ENCODE peak calls at places on chromosomes 6 and 20, in four cellular contexts. One of them, this sample, is unnamed.

GRCh38 chr20:36654506-36654905 is 8.5 kb upstream of the SLA2 start:
- DNase-seq in HFF-Myc: no peak
- DNase-seq in activated B cell treated with CpG ODN at 0.5 μM for 24 hours: no peak
- DNase-seq in fibroblast of lung: no peak
- DNase-seq in this sample: no peak

GRCh38 chr20:650281-650680 is 2.7 kb downstream of the SRXN1 start:
- DNase-seq in HFF-Myc: no peak
- DNase-seq in activated B cell treated with CpG ODN at 0.5 μM for 24 hours: no peak
- DNase-seq in fibroblast of lung: no peak
- DNase-seq in this sample: no peak

GRCh38 chr20:19073584-19074198 is 138.8 kb upstream of the SLC24A3 start:
- DNase-seq in HFF-Myc: no peak
- DNase-seq in activated B cell treated with CpG ODN at 0.5 μM for 24 hours: no peak
- DNase-seq in fibroblast of lung: no peak
- DNase-seq in this sample: no peak

GRCh38 chr20:1661542-1662299 is 4.1 kb upstream of the SIRPG start:
- DNase-seq in HFF-Myc: no peak
- DNase-seq in activated B cell treated with CpG ODN at 0.5 μM for 24 hours: no peak
- DNase-seq in fibroblast of lung: no peak
- DNase-seq in this sample: no peak

GRCh38 chr6:147941143-147941542 is 401.5 kb upstream of the SASH1 start:
- DNase-seq in HFF-Myc: peak
- DNase-seq in activated B cell treated with CpG ODN at 0.5 μM for 24 hours: no peak
- DNase-seq in fibroblast of lung: no peak
- DNase-seq in this sample: no peak

GRCh38 chr6:72216222-72217106 is 330.1 kb downstream of the RIMS1 start:
- DNase-seq in HFF-Myc: no peak
- DNase-seq in activated B cell treated with CpG ODN at 0.5 μM for 24 hours: no peak
- DNase-seq in fibroblast of lung: no peak
- DNase-seq in this sample: no peak

GRCh38 chr6:45658396-45658795 is 280.7 kb upstream of the SUPT3H start:
- DNase-seq in HFF-Myc: no peak
- DNase-seq in activated B cell treated with CpG ODN at 0.5 μM for 24 hours: no peak
- DNase-seq in fibroblast of lung: no peak
- DNase-seq in this sample: no peak

GRCh38 chr6:154938245-154938583 is 56.9 kb upstream of the TIAM2 start:
- DNase-seq in HFF-Myc: no peak
- DNase-seq in activated B cell treated with CpG ODN at 0.5 μM for 24 hours: no peak
- DNase-seq in fibroblast of lung: no peak
- DNase-seq in this sample: no peak

GRCh38 chr20:24034820-24035219 is 46.2 kb upstream of the GGTLC1 start:
- DNase-seq in HFF-Myc: no peak
- DNase-seq in activated B cell treated with CpG ODN at 0.5 μM for 24 hours: no peak
- DNase-seq in fibroblast of lung: no peak
- DNase-seq in this sample: no peak

GRCh38 chr6:27296106-27296783 is 15.8 kb downstream of the POM121L2 start:
- DNase-seq in HFF-Myc: no peak
- DNase-seq in activated B cell treated with CpG ODN at 0.5 μM for 24 hours: no peak
- DNase-seq in fibroblast of lung: peak
- DNase-seq in this sample: no peak

GRCh38 chr20:38260025-38260377 is 534 bp downstream of the KIAA1755 start:
- DNase-seq in HFF-Myc: no peak
- DNase-seq in activated B cell treated with CpG ODN at 0.5 μM for 24 hours: no peak
- DNase-seq in fibroblast of lung: no peak
- DNase-seq in this sample: no peak

GRCh38 chr20:51160821-51161220 is 137.9 kb upstream of the KCNG1 start:
- DNase-seq in HFF-Myc: no peak
- DNase-seq in activated B cell treated with CpG ODN at 0.5 μM for 24 hours: no peak
- DNase-seq in fibroblast of lung: no peak
- DNase-seq in this sample: no peak

GRCh38 chr20:35695245-35695749 is 3.9 kb downstream of the NFS1 start:
- DNase-seq in HFF-Myc: no peak
- DNase-seq in activated B cell treated with CpG ODN at 0.5 μM for 24 hours: no peak
- DNase-seq in fibroblast of lung: no peak
- DNase-seq in this sample: no peak

GRCh38 chr6:48183174-48183573 is 72.2 kb upstream of the PTCHD4 start:
- DNase-seq in HFF-Myc: no peak
- DNase-seq in activated B cell treated with CpG ODN at 0.5 μM for 24 hours: no peak
- DNase-seq in fibroblast of lung: no peak
- DNase-seq in this sample: no peak

GRCh38 chr6:132919476-132919875 is 105.1 kb downstream of the RPS12 start:
- DNase-seq in HFF-Myc: peak
- DNase-seq in activated B cell treated with CpG ODN at 0.5 μM for 24 hours: no peak
- DNase-seq in fibroblast of lung: peak
- DNase-seq in this sample: no peak

GRCh38 chr6:166586424-166587156 is at the start of gene RAMACL:
- DNase-seq in HFF-Myc: no peak
- DNase-seq in activated B cell treated with CpG ODN at 0.5 μM for 24 hours: no peak
- DNase-seq in fibroblast of lung: no peak
- DNase-seq in this sample: peak

GRCh38 chr6:108250240-108250866 is 10.5 kb downstream of the SNX3 start:
- DNase-seq in HFF-Myc: no peak
- DNase-seq in activated B cell treated with CpG ODN at 0.5 μM for 24 hours: no peak
- DNase-seq in fibroblast of lung: peak
- DNase-seq in this sample: no peak

GRCh38 chr20:33781133-33781532 is 30.0 kb upstream of the CHMP4B start:
- DNase-seq in HFF-Myc: no peak
- DNase-seq in activated B cell treated with CpG ODN at 0.5 μM for 24 hours: no peak
- DNase-seq in fibroblast of lung: no peak
- DNase-seq in this sample: no peak

GRCh38 chr6:170367241-170367640 is 60.7 kb downstream of the FAM120B start:
- DNase-seq in HFF-Myc: no peak
- DNase-seq in activated B cell treated with CpG ODN at 0.5 μM for 24 hours: no peak
- DNase-seq in fibroblast of lung: peak
- DNase-seq in this sample: no peak

GRCh38 chr6:169221264-169221663 is 32.4 kb downstream of the THBS2 start:
- DNase-seq in HFF-Myc: no peak
- DNase-seq in activated B cell treated with CpG ODN at 0.5 μM for 24 hours: no peak
- DNase-seq in fibroblast of lung: no peak
- DNase-seq in this sample: no peak

GRCh38 chr20:2729251-2729713 is 36.7 kb downstream of the EBF4 start:
- DNase-seq in HFF-Myc: no peak
- DNase-seq in activated B cell treated with CpG ODN at 0.5 μM for 24 hours: no peak
- DNase-seq in fibroblast of lung: no peak
- DNase-seq in this sample: no peak

GRCh38 chr20:13685623-13686022 is 46.9 kb upstream of the TASP1 start:
- DNase-seq in HFF-Myc: no peak
- DNase-seq in activated B cell treated with CpG ODN at 0.5 μM for 24 hours: no peak
- DNase-seq in fibroblast of lung: no peak
- DNase-seq in this sample: no peak

GRCh38 chr6:135883045-135883444 is 31.5 kb downstream of the PDE7B start:
- DNase-seq in HFF-Myc: no peak
- DNase-seq in activated B cell treated with CpG ODN at 0.5 μM for 24 hours: no peak
- DNase-seq in fibroblast of lung: peak
- DNase-seq in this sample: no peak

GRCh38 chr6:474454-475185 is 83.1 kb downstream of the IRF4 start:
- DNase-seq in HFF-Myc: no peak
- DNase-seq in activated B cell treated with CpG ODN at 0.5 μM for 24 hours: peak
- DNase-seq in fibroblast of lung: no peak
- DNase-seq in this sample: peak

GRCh38 chr6:13733178-13733851 is 21.7 kb upstream of the RANBP9 start:
- DNase-seq in HFF-Myc: peak
- DNase-seq in activated B cell treated with CpG ODN at 0.5 μM for 24 hours: no peak
- DNase-seq in fibroblast of lung: peak
- DNase-seq in this sample: no peak

GRCh38 chr20:62155428-62156253 is 12.1 kb downstream of the SS18L1 start:
- DNase-seq in HFF-Myc: no peak
- DNase-seq in activated B cell treated with CpG ODN at 0.5 μM for 24 hours: no peak
- DNase-seq in fibroblast of lung: no peak
- DNase-seq in this sample: no peak

GRCh38 chr20:59084041-59084841 is 41.7 kb upstream of the PRELID3B start:
- DNase-seq in HFF-Myc: no peak
- DNase-seq in activated B cell treated with CpG ODN at 0.5 μM for 24 hours: no peak
- DNase-seq in fibroblast of lung: no peak
- DNase-seq in this sample: no peak

GRCh38 chr6:10528170-10528981 is 7.2 kb downstream of the GCNT2 start:
- DNase-seq in HFF-Myc: no peak
- DNase-seq in activated B cell treated with CpG ODN at 0.5 μM for 24 hours: no peak
- DNase-seq in fibroblast of lung: peak
- DNase-seq in this sample: no peak

GRCh38 chr20:62316331-62317166 is 13.8 kb downstream of the ADRM1 start:
- DNase-seq in HFF-Myc: no peak
- DNase-seq in activated B cell treated with CpG ODN at 0.5 μM for 24 hours: no peak
- DNase-seq in fibroblast of lung: no peak
- DNase-seq in this sample: no peak

GRCh38 chr20:49859807-49860206 is 47.2 kb downstream of the SLC9A8 start:
- DNase-seq in HFF-Myc: no peak
- DNase-seq in activated B cell treated with CpG ODN at 0.5 μM for 24 hours: no peak
- DNase-seq in fibroblast of lung: no peak
- DNase-seq in this sample: no peak

GRCh38 chr20:37564016-37564387 is 36.3 kb upstream of the BLCAP start:
- DNase-seq in HFF-Myc: no peak
- DNase-seq in activated B cell treated with CpG ODN at 0.5 μM for 24 hours: no peak
- DNase-seq in fibroblast of lung: no peak
- DNase-seq in this sample: no peak

GRCh38 chr6:7725849-7726415 is at the start of gene BMP6:
- DNase-seq in HFF-Myc: no peak
- DNase-seq in activated B cell treated with CpG ODN at 0.5 μM for 24 hours: peak
- DNase-seq in fibroblast of lung: peak
- DNase-seq in this sample: no peak

GRCh38 chr6:89819336-89820130 is at the start of gene MDN1:
- DNase-seq in HFF-Myc: peak
- DNase-seq in activated B cell treated with CpG ODN at 0.5 μM for 24 hours: peak
- DNase-seq in fibroblast of lung: peak
- DNase-seq in this sample: peak
- TF ChIP-seq CTCF in HFF-Myc: no peak
- TF ChIP-seq CTCF in activated B cell treated with CpG ODN at 0.5 μM for 24 hours: no peak
- TF ChIP-seq CTCF in fibroblast of lung: no peak
- TF ChIP-seq CTCF in this sample: no peak

DNA sequence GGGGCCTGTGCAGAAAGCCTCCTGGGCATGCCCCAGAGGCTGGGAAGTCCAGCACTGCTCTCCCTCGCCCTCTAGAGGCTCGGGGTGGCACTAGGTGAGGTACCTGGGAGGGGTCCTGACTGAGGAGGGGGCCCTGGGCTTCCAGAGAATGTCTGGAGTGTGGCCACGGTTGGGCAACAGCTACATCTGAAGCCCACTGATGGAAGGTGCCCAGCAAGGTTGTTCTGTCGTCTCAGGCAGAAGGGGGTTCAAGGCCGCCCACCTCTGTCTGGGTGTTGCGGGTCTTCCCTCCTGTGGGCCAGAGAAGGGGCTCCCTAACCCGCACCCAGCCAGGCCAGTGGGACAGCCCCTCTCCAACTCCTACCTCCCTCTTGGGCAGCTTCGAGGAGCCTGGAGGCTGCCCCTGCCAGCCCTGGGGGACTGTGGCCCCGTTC is 11.4 kb upstream of the VEGFA start:
- DNase-seq in HFF-Myc: no peak
- DNase-seq in activated B cell treated with CpG ODN at 0.5 μM for 24 hours: peak
- DNase-seq in fibroblast of lung: no peak
- DNase-seq in this sample: no peak
- TF ChIP-seq CTCF in HFF-Myc: peak
- TF ChIP-seq CTCF in activated B cell treated with CpG ODN at 0.5 μM for 24 hours: no peak
- TF ChIP-seq CTCF in fibroblast of lung: peak
- TF ChIP-seq CTCF in this sample: peak

DNA sequence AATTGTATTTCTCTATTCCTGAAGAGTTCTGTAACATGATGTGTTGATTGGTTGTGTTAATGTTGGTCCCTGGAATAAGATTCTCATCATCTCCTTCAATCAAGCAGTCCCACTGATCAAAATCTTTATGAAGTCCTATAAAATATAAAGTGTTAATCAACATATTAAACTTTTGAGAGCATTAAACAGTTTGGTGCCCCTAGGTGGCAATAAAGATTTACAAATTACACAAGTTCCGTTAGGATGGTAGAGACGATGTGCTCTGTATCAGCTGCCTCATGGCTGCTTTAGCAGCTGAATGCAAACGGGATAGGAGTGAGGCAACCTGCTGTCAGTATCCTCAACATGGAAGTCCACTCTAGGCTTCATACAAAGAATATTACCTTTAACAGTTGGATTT is 16.9 kb downstream of the TDRD6 start:
- DNase-seq in HFF-Myc: no peak
- DNase-seq in activated B cell treated with CpG ODN at 0.5 μM for 24 hours: no peak
- DNase-seq in fibroblast of lung: peak
- DNase-seq in this sample: no peak
- TF ChIP-seq CTCF in HFF-Myc: no peak
- TF ChIP-seq CTCF in activated B cell treated with CpG ODN at 0.5 μM for 24 hours: no peak
- TF ChIP-seq CTCF in fibroblast of lung: no peak
- TF ChIP-seq CTCF in this sample: no peak

GRCh38 chr6:15950962-15951569 is 177.8 kb upstream of the MYLIP start:
- DNase-seq in HFF-Myc: no peak
- DNase-seq in activated B cell treated with CpG ODN at 0.5 μM for 24 hours: no peak
- DNase-seq in fibroblast of lung: no peak
- DNase-seq in this sample: no peak

GRCh38 chr6:15953152-15953880 is 175.6 kb upstream of the MYLIP start:
- DNase-seq in HFF-Myc: peak
- DNase-seq in activated B cell treated with CpG ODN at 0.5 μM for 24 hours: no peak
- DNase-seq in fibroblast of lung: no peak
- DNase-seq in this sample: no peak

GRCh38 chr6:15955484-15955883 is 173.4 kb upstream of the MYLIP start:
- DNase-seq in HFF-Myc: no peak
- DNase-seq in activated B cell treated with CpG ODN at 0.5 μM for 24 hours: no peak
- DNase-seq in fibroblast of lung: no peak
- DNase-seq in this sample: no peak

GRCh38 chr6:15948930-15949900 is 179.7 kb upstream of the MYLIP start:
- DNase-seq in HFF-Myc: no peak
- DNase-seq in activated B cell treated with CpG ODN at 0.5 μM for 24 hours: no peak
- DNase-seq in fibroblast of lung: no peak
- DNase-seq in this sample: no peak

DNA sequence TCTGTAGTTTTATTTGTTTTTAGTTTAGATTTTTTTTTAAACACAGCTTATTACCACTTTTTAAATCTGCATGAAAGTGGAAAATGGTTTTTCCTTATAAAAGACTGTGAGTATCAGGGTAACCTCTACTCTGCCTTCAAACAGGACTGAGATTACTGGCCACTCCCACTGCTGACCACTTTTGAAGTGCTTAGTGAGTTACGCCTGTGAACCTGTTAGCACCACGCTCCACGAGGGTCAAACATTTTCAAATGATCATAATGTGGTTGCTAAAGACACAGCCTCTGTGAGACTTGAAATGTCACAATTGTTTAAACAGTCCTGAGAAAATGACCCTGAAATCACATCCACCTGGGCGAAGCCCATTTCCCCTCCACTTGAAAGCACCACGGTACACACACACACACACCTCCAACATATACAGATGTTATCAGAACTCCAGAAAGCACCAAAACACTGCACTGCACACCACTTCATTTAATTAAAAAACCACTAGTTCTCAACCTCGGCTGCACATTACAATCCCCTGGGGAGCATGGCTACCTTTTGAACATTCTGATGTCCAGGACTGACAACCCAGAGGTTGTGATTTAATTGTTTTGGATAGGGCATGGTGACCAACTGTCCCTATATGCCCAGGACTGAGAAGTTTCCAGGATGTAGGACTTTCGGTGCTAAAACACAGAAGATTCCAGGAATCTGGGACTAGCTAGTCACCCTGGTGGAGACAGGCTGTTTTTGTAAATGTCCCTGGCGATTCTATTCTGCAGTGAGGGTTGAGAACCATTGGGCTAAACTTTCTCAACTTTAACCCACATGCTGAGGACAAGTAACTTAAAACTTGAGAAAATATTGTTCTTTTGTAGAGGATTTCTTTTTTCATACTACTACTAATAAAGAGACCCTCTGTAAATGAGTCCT is 176.4 kb upstream of the MYLIP start:
- DNase-seq in HFF-Myc: no peak
- DNase-seq in activated B cell treated with CpG ODN at 0.5 μM for 24 hours: no peak
- DNase-seq in fibroblast of lung: no peak
- DNase-seq in this sample: no peak
- TF ChIP-seq CTCF in HFF-Myc: no peak
- TF ChIP-seq CTCF in activated B cell treated with CpG ODN at 0.5 μM for 24 hours: no peak
- TF ChIP-seq CTCF in fibroblast of lung: no peak
- TF ChIP-seq CTCF in this sample: no peak

GRCh38 chr6:19805146-19805515 is 32.0 kb upstream of the ID4 start:
- DNase-seq in HFF-Myc: no peak
- DNase-seq in activated B cell treated with CpG ODN at 0.5 μM for 24 hours: no peak
- DNase-seq in fibroblast of lung: peak
- DNase-seq in this sample: no peak
- TF ChIP-seq CTCF in HFF-Myc: no peak
- TF ChIP-seq CTCF in activated B cell treated with CpG ODN at 0.5 μM for 24 hours: no peak
- TF ChIP-seq CTCF in fibroblast of lung: no peak
- TF ChIP-seq CTCF in this sample: no peak